ENCODE peak calls at places on chromosomes 1 and 21, in eight cellular contexts. One of them, this sample, is unnamed.
A peak's percentile ranks its signal among the peaks of the same experiment; 100 is the strongest.

GRCh38 chr1:30881266-30882181 is 27.0 kb downstream of the SDC3 start:
- DNase-seq in H1: no peak
- DNase-seq in stimulated activated CD4-positive, alpha-beta T cell treated with anti-CD3 and anti-CD28 coated beads, Interleukin-12 subunit alpha, Interleukin-12 subunit beta, amount 100 ng/mL, for 48 hours: no peak
- DNase-seq in cardiac muscle cell: no peak
- DNase-seq in GM10248: peak; percentile 77
- DNase-seq in GM13977: peak; percentile 56
- DNase-seq in ecto neural progenitor cell: no peak
- DNase-seq in IMR-90: no peak
- DNase-seq in this sample: no peak

GRCh38 chr1:232034547-232034946 is 408.0 kb downstream of the DISC1 start:
- DNase-seq in ecto neural progenitor cell: no peak
- DNase-seq in H1: no peak
- DNase-seq in GM10248: no peak
- DNase-seq in cardiac muscle cell: no peak
- DNase-seq in stimulated activated CD4-positive, alpha-beta T cell treated with anti-CD3 and anti-CD28 coated beads, Interleukin-12 subunit alpha, Interleukin-12 subunit beta, amount 100 ng/mL, for 48 hours: no peak
- DNase-seq in GM13977: no peak
- DNase-seq in IMR-90: no peak
- DNase-seq in this sample: no peak

GRCh38 chr1:234398849-234399381 is 25.7 kb downstream of the COA6 start:
- DNase-seq in GM10248: peak; percentile 54
- DNase-seq in H1: no peak
- DNase-seq in cardiac muscle cell: no peak
- DNase-seq in stimulated activated CD4-positive, alpha-beta T cell treated with anti-CD3 and anti-CD28 coated beads, Interleukin-12 subunit alpha, Interleukin-12 subunit beta, amount 100 ng/mL, for 48 hours: no peak
- DNase-seq in IMR-90: peak; percentile 58
- DNase-seq in GM13977: peak; percentile 72
- DNase-seq in ecto neural progenitor cell: no peak
- DNase-seq in this sample: peak; percentile 64

GRCh38 chr1:247360116-247360898 is 28.6 kb upstream of the ZNF496 start:
- DNase-seq in IMR-90: no peak
- DNase-seq in GM13977: no peak
- DNase-seq in stimulated activated CD4-positive, alpha-beta T cell treated with anti-CD3 and anti-CD28 coated beads, Interleukin-12 subunit alpha, Interleukin-12 subunit beta, amount 100 ng/mL, for 48 hours: no peak
- DNase-seq in cardiac muscle cell: no peak
- DNase-seq in H1: no peak
- DNase-seq in GM10248: no peak
- DNase-seq in ecto neural progenitor cell: no peak
- DNase-seq in this sample: no peak

GRCh38 chr1:244779410-244779809 is 56.0 kb upstream of the COX20 start:
- DNase-seq in GM13977: no peak
- DNase-seq in GM10248: no peak
- DNase-seq in cardiac muscle cell: no peak
- DNase-seq in stimulated activated CD4-positive, alpha-beta T cell treated with anti-CD3 and anti-CD28 coated beads, Interleukin-12 subunit alpha, Interleukin-12 subunit beta, amount 100 ng/mL, for 48 hours: no peak
- DNase-seq in ecto neural progenitor cell: no peak
- DNase-seq in H1: no peak
- DNase-seq in IMR-90: peak; percentile 39
- DNase-seq in this sample: no peak

GRCh38 chr1:8439015-8439702 is 121.2 kb downstream of the SLC45A1 start:
- DNase-seq in GM10248: peak; percentile 75
- DNase-seq in H1: peak; percentile 71
- DNase-seq in IMR-90: peak; percentile 88
- DNase-seq in ecto neural progenitor cell: peak; percentile 75
- DNase-seq in GM13977: peak; percentile 75
- DNase-seq in stimulated activated CD4-positive, alpha-beta T cell treated with anti-CD3 and anti-CD28 coated beads, Interleukin-12 subunit alpha, Interleukin-12 subunit beta, amount 100 ng/mL, for 48 hours: no peak
- DNase-seq in cardiac muscle cell: peak; percentile 92
- DNase-seq in this sample: peak; percentile 49

GRCh38 chr1:34926894-34927293 is 2.6 kb downstream of the DLGAP3 start:
- DNase-seq in IMR-90: no peak
- DNase-seq in ecto neural progenitor cell: no peak
- DNase-seq in GM10248: no peak
- DNase-seq in GM13977: no peak
- DNase-seq in stimulated activated CD4-positive, alpha-beta T cell treated with anti-CD3 and anti-CD28 coated beads, Interleukin-12 subunit alpha, Interleukin-12 subunit beta, amount 100 ng/mL, for 48 hours: no peak
- DNase-seq in H1: peak; percentile 49
- DNase-seq in cardiac muscle cell: no peak
- DNase-seq in this sample: no peak

GRCh38 chr1:8560611-8561544 is 243.0 kb downstream of the SLC45A1 start:
- DNase-seq in H1: no peak
- DNase-seq in cardiac muscle cell: peak; percentile 61
- DNase-seq in ecto neural progenitor cell: no peak
- DNase-seq in IMR-90: peak; percentile 60
- DNase-seq in GM10248: peak; percentile 37
- DNase-seq in stimulated activated CD4-positive, alpha-beta T cell treated with anti-CD3 and anti-CD28 coated beads, Interleukin-12 subunit alpha, Interleukin-12 subunit beta, amount 100 ng/mL, for 48 hours: no peak
- DNase-seq in GM13977: peak; percentile 36
- DNase-seq in this sample: peak; percentile 50

GRCh38 chr1:31689821-31690220 is 14.0 kb downstream of the COL16A1 start:
- DNase-seq in cardiac muscle cell: no peak
- DNase-seq in H1: no peak
- DNase-seq in GM13977: no peak
- DNase-seq in GM10248: no peak
- DNase-seq in stimulated activated CD4-positive, alpha-beta T cell treated with anti-CD3 and anti-CD28 coated beads, Interleukin-12 subunit alpha, Interleukin-12 subunit beta, amount 100 ng/mL, for 48 hours: no peak
- DNase-seq in ecto neural progenitor cell: no peak
- DNase-seq in IMR-90: peak; percentile 96
- DNase-seq in this sample: peak; percentile 97

GRCh38 chr1:61079898-61080336 is 2.4 kb upstream of the NFIA start:
- DNase-seq in IMR-90: peak; percentile 67
- DNase-seq in GM13977: no peak
- DNase-seq in GM10248: no peak
- DNase-seq in cardiac muscle cell: peak; percentile 86
- DNase-seq in stimulated activated CD4-positive, alpha-beta T cell treated with anti-CD3 and anti-CD28 coated beads, Interleukin-12 subunit alpha, Interleukin-12 subunit beta, amount 100 ng/mL, for 48 hours: no peak
- DNase-seq in ecto neural progenitor cell: no peak
- DNase-seq in H1: peak; percentile 63
- DNase-seq in this sample: peak; percentile 91

GRCh38 chr1:22747021-22747734 is 36.5 kb downstream of the EPHB2 start:
- DNase-seq in stimulated activated CD4-positive, alpha-beta T cell treated with anti-CD3 and anti-CD28 coated beads, Interleukin-12 subunit alpha, Interleukin-12 subunit beta, amount 100 ng/mL, for 48 hours: no peak
- DNase-seq in IMR-90: peak; percentile 91
- DNase-seq in ecto neural progenitor cell: no peak
- DNase-seq in GM10248: no peak
- DNase-seq in cardiac muscle cell: no peak
- DNase-seq in H1: no peak
- DNase-seq in GM13977: no peak
- DNase-seq in this sample: peak; percentile 28

GRCh38 chr1:1080122-1080753 is 6.1 kb upstream of the RNF223 start:
- DNase-seq in stimulated activated CD4-positive, alpha-beta T cell treated with anti-CD3 and anti-CD28 coated beads, Interleukin-12 subunit alpha, Interleukin-12 subunit beta, amount 100 ng/mL, for 48 hours: no peak
- DNase-seq in GM10248: peak; percentile 77
- DNase-seq in GM13977: peak; percentile 78
- DNase-seq in H1: peak; percentile 90
- DNase-seq in cardiac muscle cell: peak; percentile 79
- DNase-seq in ecto neural progenitor cell: peak; percentile 88
- DNase-seq in IMR-90: peak; percentile 33
- DNase-seq in this sample: no peak

GRCh38 chr1:37028981-37029617 is 5.2 kb downstream of the GRIK3 start:
- DNase-seq in H1: no peak
- DNase-seq in stimulated activated CD4-positive, alpha-beta T cell treated with anti-CD3 and anti-CD28 coated beads, Interleukin-12 subunit alpha, Interleukin-12 subunit beta, amount 100 ng/mL, for 48 hours: no peak
- DNase-seq in cardiac muscle cell: no peak
- DNase-seq in GM10248: no peak
- DNase-seq in IMR-90: no peak
- DNase-seq in ecto neural progenitor cell: no peak
- DNase-seq in GM13977: no peak
- DNase-seq in this sample: no peak

GRCh38 chr1:169487561-169487960 is 1.8 kb upstream of the SLC19A2 start:
- DNase-seq in stimulated activated CD4-positive, alpha-beta T cell treated with anti-CD3 and anti-CD28 coated beads, Interleukin-12 subunit alpha, Interleukin-12 subunit beta, amount 100 ng/mL, for 48 hours: no peak
- DNase-seq in IMR-90: no peak
- DNase-seq in GM10248: no peak
- DNase-seq in ecto neural progenitor cell: no peak
- DNase-seq in H1: no peak
- DNase-seq in GM13977: no peak
- DNase-seq in cardiac muscle cell: no peak
- DNase-seq in this sample: no peak

GRCh38 chr1:12465126-12465525 is 152.9 kb downstream of the DHRS3 start:
- DNase-seq in H1: no peak
- DNase-seq in stimulated activated CD4-positive, alpha-beta T cell treated with anti-CD3 and anti-CD28 coated beads, Interleukin-12 subunit alpha, Interleukin-12 subunit beta, amount 100 ng/mL, for 48 hours: no peak
- DNase-seq in cardiac muscle cell: no peak
- DNase-seq in ecto neural progenitor cell: no peak
- DNase-seq in GM13977: no peak
- DNase-seq in GM10248: no peak
- DNase-seq in IMR-90: no peak
- DNase-seq in this sample: no peak

GRCh38 chr1:219352961-219353651 is 179.4 kb downstream of the LYPLAL1 start:
- DNase-seq in ecto neural progenitor cell: no peak
- DNase-seq in GM13977: no peak
- DNase-seq in cardiac muscle cell: peak; percentile 4
- DNase-seq in IMR-90: no peak
- DNase-seq in stimulated activated CD4-positive, alpha-beta T cell treated with anti-CD3 and anti-CD28 coated beads, Interleukin-12 subunit alpha, Interleukin-12 subunit beta, amount 100 ng/mL, for 48 hours: no peak
- DNase-seq in H1: no peak
- DNase-seq in GM10248: no peak
- DNase-seq in this sample: no peak

GRCh38 chr1:57934745-57935144 is 510.9 kb upstream of the DAB1 start:
- DNase-seq in GM10248: no peak
- DNase-seq in GM13977: no peak
- DNase-seq in ecto neural progenitor cell: no peak
- DNase-seq in stimulated activated CD4-positive, alpha-beta T cell treated with anti-CD3 and anti-CD28 coated beads, Interleukin-12 subunit alpha, Interleukin-12 subunit beta, amount 100 ng/mL, for 48 hours: no peak
- DNase-seq in cardiac muscle cell: no peak
- DNase-seq in H1: no peak
- DNase-seq in IMR-90: no peak
- DNase-seq in this sample: no peak

GRCh38 chr1:197307551-197307950 is 39.5 kb downstream of the CRB1 start:
- DNase-seq in IMR-90: no peak
- DNase-seq in ecto neural progenitor cell: no peak
- DNase-seq in stimulated activated CD4-positive, alpha-beta T cell treated with anti-CD3 and anti-CD28 coated beads, Interleukin-12 subunit alpha, Interleukin-12 subunit beta, amount 100 ng/mL, for 48 hours: no peak
- DNase-seq in H1: no peak
- DNase-seq in cardiac muscle cell: no peak
- DNase-seq in GM10248: no peak
- DNase-seq in GM13977: no peak
- DNase-seq in this sample: no peak

GRCh38 chr21:16046625-16047340 is 317.0 kb downstream of the USP25 start:
- DNase-seq in cardiac muscle cell: no peak
- DNase-seq in GM10248: no peak
- DNase-seq in IMR-90: peak; percentile 47
- DNase-seq in H1: no peak
- DNase-seq in stimulated activated CD4-positive, alpha-beta T cell treated with anti-CD3 and anti-CD28 coated beads, Interleukin-12 subunit alpha, Interleukin-12 subunit beta, amount 100 ng/mL, for 48 hours: no peak
- DNase-seq in GM13977: no peak
- DNase-seq in ecto neural progenitor cell: no peak
- DNase-seq in this sample: peak; percentile 69

GRCh38 chr1:207863893-207864535 is 46.9 kb downstream of the CD34 start:
- DNase-seq in cardiac muscle cell: no peak
- DNase-seq in IMR-90: no peak
- DNase-seq in GM13977: peak; percentile 37
- DNase-seq in stimulated activated CD4-positive, alpha-beta T cell treated with anti-CD3 and anti-CD28 coated beads, Interleukin-12 subunit alpha, Interleukin-12 subunit beta, amount 100 ng/mL, for 48 hours: no peak
- DNase-seq in GM10248: peak; percentile 63
- DNase-seq in ecto neural progenitor cell: no peak
- DNase-seq in H1: no peak
- DNase-seq in this sample: no peak